ENCODE peak calls at places on chromosomes 2 and 18, in seven cellular contexts. R, G, C, E, O, M and S are unnamed samples.

GRCh38 chr2:42238644-42239288 is 69.6 kb downstream of the EML4 start:
- DNase-seq in O (peak; percentile 42), C (no peak), G (peak; percentile 56), E (peak; percentile 15), M (peak; percentile 19), R (peak; percentile 36), S (peak; percentile 43)

GRCh38 chr2:233400341-233400740 is 46.0 kb downstream of the DGKD start:
- DNase-seq in O (no peak), G (no peak), C (no peak), E (no peak), R (no peak), M (no peak), S (no peak)

GRCh38 chr2:38178556-38179419 is 102.8 kb upstream of the CYP1B1 start:
- DNase-seq in G (peak; percentile 95), R (no peak), O (no peak), E (no peak), M (no peak), C (peak; percentile 62), S (no peak)

GRCh38 chr2:183227191-183227590 is 102.9 kb downstream of the NUP35 start:
- DNase-seq in C (no peak), O (no peak), E (no peak), R (no peak), M (no peak), G (no peak), S (no peak)

GRCh38 chr2:200695178-200695930 is 109.5 kb downstream of the AOX1 start:
- DNase-seq in M (no peak), G (no peak), R (no peak), O (no peak), E (no peak), C (no peak), S (no peak)

GRCh38 chr2:86358982-86359381 is 21.6 kb upstream of the REEP1 start:
- DNase-seq in M (no peak), R (no peak), O (no peak), G (no peak), C (no peak), E (no peak), S (no peak)

GRCh38 chr2:73759287-73759764 is 20.6 kb downstream of the DUSP11 start:
- DNase-seq in C (no peak), O (no peak), M (no peak), R (no peak), G (no peak), E (no peak), S (no peak)

GRCh38 chr2:219687882-219688559 is 60.6 kb downstream of the SLC4A3 start:
- DNase-seq in G (peak; percentile 25), M (no peak), O (no peak), C (no peak), R (no peak), E (no peak), S (no peak)

GRCh38 chr2:97739020-97739892 is 25.9 kb downstream of the ZAP70 start:
- DNase-seq in M (no peak), O (no peak), R (no peak), G (no peak), C (no peak), E (no peak), S (no peak)

GRCh38 chr2:84904717-84905174 is 710 bp upstream of the TMSB10 start:
- DNase-seq in O (no peak), C (peak; percentile 85), G (peak; percentile 66), E (no peak), R (peak; percentile 51), M (peak; percentile 21), S (no peak)

GRCh38 chr2:174121178-174121577 is 127.2 kb downstream of the OLA1 start:
- DNase-seq in C (no peak), E (no peak), G (peak; percentile 67), R (no peak), M (peak; percentile 81), O (no peak), S (peak; percentile 87)

GRCh38 chr2:121031568-121032340 is 253.2 kb downstream of the TFCP2L1 start:
- DNase-seq in C (no peak), G (no peak), M (no peak), R (no peak), O (no peak), E (no peak), S (no peak)

GRCh38 chr2:9375857-9376428 is 47.4 kb downstream of the ITGB1BP1 start:
- DNase-seq in C (no peak), R (no peak), G (no peak), E (no peak), M (no peak), O (no peak), S (no peak)

GRCh38 chr2:198438326-198438725 is 633.9 kb downstream of the PLCL1 start:
- DNase-seq in E (no peak), G (no peak), C (no peak), M (no peak), O (no peak), R (no peak), S (no peak)

GRCh38 chr18:76988015-76988826 is 144.4 kb downstream of the MBP start:
- DNase-seq in R (no peak), E (no peak), C (peak; percentile 37), M (no peak), O (no peak), G (no peak), S (no peak)

GRCh38 chr2:1704606-1705556 is 39.4 kb downstream of the PXDN start:
- DNase-seq in E (no peak), O (no peak), G (no peak), C (no peak), R (no peak), M (no peak), S (no peak)